ENCODE peak calls at places on chromosomes 4 and X, in five cellular contexts. W is NCI-H1694 treated with DMSO at 0.1 percent for 48 hours, S is Panc1, C is RWPE1, G is dermis microvascular lymphatic vessel endothelial cell. R is an unnamed sample.

GRCh38 chr4:142778430-142778829 is 67.7 kb downstream of the INPP4B start:
- DNase-seq in W (no peak), S (no peak), C (no peak), G (no peak), R (no peak)

GRCh38 chrX:118698516-118699247 is 28.7 kb upstream of the IL13RA1 start:
- DNase-seq in W (no peak), S (no peak), C (peak), G (no peak), R (no peak)

GRCh38 chr4:95627709-95628108 is 78.9 kb upstream of the UNC5C start:
- DNase-seq in W (no peak), S (no peak), C (no peak), G (no peak), R (no peak)

GRCh38 chr4:182297659-182298058 is 54.5 kb downstream of the TENM3 start:
- DNase-seq in W (no peak), S (no peak), C (peak), G (no peak), R (no peak)

GRCh38 chrX:107673933-107674479 is 45.7 kb downstream of the PRPS1 start:
- DNase-seq in W (peak), S (no peak), C (no peak), G (no peak), R (no peak)

GRCh38 chr4:71162386-71162785 is 168.9 kb downstream of the DCK start:
- DNase-seq in W (no peak), S (no peak), C (no peak), G (no peak), R (no peak)

GRCh38 chr4:74930166-74930565 is 2.8 kb upstream of the PARM1 start:
- DNase-seq in W (no peak), S (no peak), C (no peak), G (no peak), R (no peak)

GRCh38 chrX:83326517-83326916 is 181.6 kb upstream of the POU3F4 start:
- DNase-seq in W (no peak), S (no peak), C (no peak), G (no peak), R (no peak)

GRCh38 chr4:186642530-186642929 is 81.1 kb downstream of the FAT1 start:
- DNase-seq in W (no peak), S (no peak), C (no peak), G (no peak), R (no peak)

GRCh38 chrX:7068939-7069367 is 78.6 kb upstream of the STS start:
- DNase-seq in W (no peak), S (no peak), C (no peak), G (no peak), R (no peak)

GRCh38 chr4:8297141-8297601 is 27.6 kb downstream of the HTRA3 start:
- DNase-seq in W (no peak), S (no peak), C (no peak), G (no peak), R (no peak)

GRCh38 chr4:158442736-158443135 is 78.9 kb upstream of the RXFP1 start:
- DNase-seq in W (no peak), S (no peak), C (no peak), G (no peak), R (no peak)

GRCh38 chr4:185211035-185211434 is 1.6 kb downstream of the SNX25 start:
- DNase-seq in W (no peak), S (no peak), C (no peak), G (no peak), R (no peak)

GRCh38 chrX:40169193-40170086 is 71.7 kb upstream of the BCOR start:
- DNase-seq in W (peak), S (peak), C (no peak), G (no peak), R (peak)